ENCODE peak calls at places on chromosomes 11 and 22, in ten cellular contexts. S, M, U, B, W, R, T, K, O and H are unnamed samples.

GRCh38 chr11:65854161-65854592 is 3.8 kb downstream of the CFL1 start:
- DNase-seq in M (no peak), S (no peak), T (no peak), K (no peak), W (no peak), B (no peak), O (no peak), U (peak; percentile 21), R (peak; percentile 36), H (no peak)

GRCh38 chr11:62905286-62905685 is 15.9 kb downstream of the CHRM1 start:
- DNase-seq in R (no peak), U (no peak), K (no peak), B (no peak), O (no peak), S (no peak), T (no peak), W (no peak), M (no peak), H (no peak)

GRCh38 chr11:35138949-35139881 is at the start of gene CD44:
- DNase-seq in B (peak; percentile 74), O (peak; percentile 82), W (peak; percentile 73), M (peak; percentile 70), S (peak; percentile 83), R (no peak), T (peak; percentile 87), U (peak; percentile 85), K (peak; percentile 81), H (peak; percentile 51)

GRCh38 chr11:125188021-125188420 is 23.5 kb downstream of the PKNOX2 start:
- DNase-seq in M (no peak), O (no peak), R (no peak), W (no peak), B (no peak), U (no peak), K (no peak), S (no peak), T (no peak), H (no peak)

GRCh38 chr22:46321387-46321775 is 14.1 kb upstream of the TRMU start:
- DNase-seq in M (no peak), S (no peak), W (no peak), B (no peak), T (no peak), U (no peak), K (no peak), O (peak; percentile 15), R (no peak), H (no peak)

GRCh38 chr11:76803811-76804600 is 20.9 kb downstream of the TSKU start:
- DNase-seq in B (no peak), U (peak; percentile 42), W (no peak), R (no peak), S (peak; percentile 54), K (no peak), T (no peak), O (peak; percentile 33), M (no peak), H (no peak)

GRCh38 chr11:76736773-76737495 is 46.2 kb upstream of the TSKU start:
- DNase-seq in O (no peak), R (no peak), U (no peak), M (no peak), W (no peak), S (no peak), B (no peak), K (no peak), T (no peak), H (no peak)

GRCh38 chr11:120565436-120566155 is 54.0 kb downstream of the GRIK4 start:
- DNase-seq in R (no peak), K (no peak), O (no peak), M (no peak), W (no peak), S (no peak), B (no peak), U (no peak), T (no peak), H (no peak)

GRCh38 chr22:31753005-31753633 is 700 bp upstream of the DEPDC5 start:
- DNase-seq in S (peak; percentile 37), O (peak; percentile 67), R (no peak), W (no peak), U (peak; percentile 77), K (no peak), B (no peak), T (no peak), M (no peak), H (peak; percentile 62)

GRCh38 chr11:12480401-12480800 is 103.0 kb downstream of the PARVA start:
- DNase-seq in M (no peak), K (no peak), W (no peak), S (no peak), B (no peak), R (no peak), T (no peak), O (no peak), U (no peak), H (no peak)

GRCh38 chr11:102186836-102187235 is 76.6 kb downstream of the YAP1 start:
- DNase-seq in M (no peak), O (no peak), T (no peak), R (no peak), S (no peak), U (no peak), W (no peak), K (no peak), B (no peak), H (peak; percentile 39)

GRCh38 chr11:109864834-109865557 is 228.2 kb upstream of the ZC3H12C start:
- DNase-seq in M (no peak), U (no peak), O (no peak), K (no peak), S (no peak), T (no peak), W (no peak), B (no peak), R (no peak), H (no peak)

GRCh38 chr11:75341583-75341982 is 9.9 kb downstream of the ARRB1 start:
- DNase-seq in O (no peak), K (no peak), R (no peak), U (peak; percentile 65), W (no peak), T (no peak), B (no peak), S (peak; percentile 45), M (no peak), H (no peak)

GRCh38 chr22:35301370-35301874 is 1.7 kb downstream of the TOM1 start:
- DNase-seq in B (no peak), U (no peak), W (no peak), T (no peak), M (no peak), O (no peak), K (no peak), S (peak; percentile 54), R (no peak), H (no peak)

GRCh38 chr22:33105501-33105911 is 47.3 kb upstream of the SYN3 start:
- DNase-seq in M (no peak), K (no peak), T (no peak), U (no peak), R (peak; percentile 74), B (no peak), S (no peak), O (no peak), W (no peak), H (no peak)

GRCh38 chr22:27438271-27438980 is 363.1 kb downstream of the MN1 start:
- DNase-seq in U (peak; percentile 88), T (no peak), S (peak; percentile 44), B (no peak), R (no peak), M (no peak), W (no peak), K (no peak), O (no peak), H (peak; percentile 64)

GRCh38 chr11:15161746-15162145 is 47.0 kb downstream of the INSC start:
- DNase-seq in B (no peak), W (no peak), S (no peak), M (no peak), O (no peak), U (no peak), K (no peak), T (no peak), R (no peak), H (no peak)

GRCh38 chr22:32080904-32081303 is 37.8 kb downstream of the SLC5A1 start:
- DNase-seq in B (peak; percentile 2), K (peak; percentile 18), M (no peak), U (no peak), O (no peak), W (peak; percentile 59), T (peak; percentile 49), R (no peak), S (no peak), H (no peak)

GRCh38 chr11:103904324-103904667 is 132.1 kb upstream of the DDI1 start:
- DNase-seq in B (no peak), S (no peak), T (no peak), U (no peak), K (no peak), O (no peak), R (no peak), M (no peak), W (no peak), H (no peak)
- H3K4me1 ChIP-seq in B (no peaks in the 10 kb centered on the region), S (no peaks in the 10 kb centered on the region), T (peaks cover 6% of the 10 kb centered on the region), U (no peaks in the 10 kb centered on the region), K (no peaks in the 10 kb centered on the region), O (no peaks in the 10 kb centered on the region), R (no peaks in the 10 kb centered on the region), M (no peaks in the 10 kb centered on the region), W (no peaks in the 10 kb centered on the region), H (peaks cover 2% of the 10 kb centered on the region)

GRCh38 chr11:83663984-83664383 is 377.8 kb upstream of the CCDC90B start:
- DNase-seq in M (no peak), T (no peak), O (no peak), U (no peak), B (no peak), W (no peak), S (no peak), R (no peak), K (no peak), H (no peak)
- H3K4me1 ChIP-seq in M (no peaks in the 10 kb centered on the region), T (no peaks in the 10 kb centered on the region), O (no peaks in the 10 kb centered on the region), U (peaks cover 4% of the 10 kb centered on the region), B (no peaks in the 10 kb centered on the region), W (no peaks in the 10 kb centered on the region), S (no peaks in the 10 kb centered on the region), R (no peaks in the 10 kb centered on the region), K (no peaks in the 10 kb centered on the region), H (no peaks in the 10 kb centered on the region)

GRCh38 chr22:19117111-19117512 is 5.1 kb downstream of the DGCR2 start:
- DNase-seq in O (no peak), S (no peak), W (no peak), K (no peak), B (no peak), M (no peak), T (no peak), R (no peak), U (no peak), H (no peak)
- H3K4me1 ChIP-seq in O (peaks cover 54% of the 10 kb centered on the region), S (peaks cover 77% of the 10 kb centered on the region), W (peaks cover 15% of the 10 kb centered on the region), K (peaks cover 82% of the 10 kb centered on the region), B (peaks cover 68% of the 10 kb centered on the region), M (peaks cover 73% of the 10 kb centered on the region), T (peaks cover 12% of the 10 kb centered on the region), R (peaks cover 4% of the 10 kb centered on the region), U (peaks cover 23% of the 10 kb centered on the region), H (peaks cover 29% of the 10 kb centered on the region)

GRCh38 chr22:22060200-22061084 is 77.9 kb upstream of the TOP3B start:
- DNase-seq in U (peak; percentile 77), O (peak; percentile 81), B (peak; percentile 13), K (no peak), M (no peak), W (peak; percentile 22), T (no peak), S (peak; percentile 43), R (no peak), H (peak; percentile 79)
- H3K4me1 ChIP-seq in U (no peaks in the 10 kb centered on the region), O (no peaks in the 10 kb centered on the region), B (no peaks in the 10 kb centered on the region), K (no peaks in the 10 kb centered on the region), M (no peaks in the 10 kb centered on the region), W (no peaks in the 10 kb centered on the region), T (no peaks in the 10 kb centered on the region), S (no peaks in the 10 kb centered on the region), R (peaks cover 16% of the 10 kb centered on the region), H (no peaks in the 10 kb centered on the region)